ENCODE peak calls at places on chromosomes 6 and 20, in ten cellular contexts. One of them, this sample, is unnamed.

GRCh38 chr6:103908898-103909297 is 950.8 kb downstream of the HACE1 start:
- DNase-seq in heart left ventricle: no peak
- DNase-seq in fibroblast of lung: no peak
- DNase-seq in transverse colon: no peak
- DNase-seq in kidney: no peak
- DNase-seq in hepatocyte: no peak
- DNase-seq in left lung: no peak
- DNase-seq in B cell: no peak
- DNase-seq in cardiac muscle cell: no peak
- DNase-seq in breast epithelium: no peak
- DNase-seq in this sample: no peak

GRCh38 chr20:11173936-11174335 is 500.1 kb upstream of the JAG1 start:
- DNase-seq in heart left ventricle: no peak
- DNase-seq in fibroblast of lung: peak
- DNase-seq in transverse colon: no peak
- DNase-seq in kidney: no peak
- DNase-seq in hepatocyte: no peak
- DNase-seq in left lung: no peak
- DNase-seq in B cell: no peak
- DNase-seq in cardiac muscle cell: no peak
- DNase-seq in breast epithelium: no peak
- DNase-seq in this sample: no peak

GRCh38 chr20:36128463-36129176 is 25.9 kb upstream of the EPB41L1 start:
- DNase-seq in heart left ventricle: no peak
- DNase-seq in fibroblast of lung: peak
- DNase-seq in transverse colon: no peak
- DNase-seq in kidney: no peak
- DNase-seq in hepatocyte: no peak
- DNase-seq in left lung: no peak
- DNase-seq in B cell: no peak
- DNase-seq in cardiac muscle cell: no peak
- DNase-seq in breast epithelium: no peak
- DNase-seq in this sample: no peak

GRCh38 chr6:134245041-134245440 is 72.9 kb downstream of the SGK1 start:
- DNase-seq in heart left ventricle: no peak
- DNase-seq in fibroblast of lung: peak
- DNase-seq in transverse colon: no peak
- DNase-seq in kidney: no peak
- DNase-seq in hepatocyte: peak
- DNase-seq in left lung: no peak
- DNase-seq in B cell: no peak
- DNase-seq in cardiac muscle cell: no peak
- DNase-seq in breast epithelium: no peak
- DNase-seq in this sample: no peak

GRCh38 chr6:21331221-21331620 is 262.3 kb upstream of the SOX4 start:
- DNase-seq in heart left ventricle: no peak
- DNase-seq in fibroblast of lung: peak
- DNase-seq in transverse colon: no peak
- DNase-seq in kidney: peak
- DNase-seq in hepatocyte: no peak
- DNase-seq in left lung: no peak
- DNase-seq in B cell: no peak
- DNase-seq in cardiac muscle cell: no peak
- DNase-seq in breast epithelium: no peak
- DNase-seq in this sample: no peak

GRCh38 chr6:121430514-121431460 is 4.7 kb upstream of the GJA1 start:
- DNase-seq in heart left ventricle: no peak
- DNase-seq in fibroblast of lung: peak
- DNase-seq in transverse colon: no peak
- DNase-seq in kidney: no peak
- DNase-seq in hepatocyte: peak
- DNase-seq in left lung: no peak
- DNase-seq in B cell: no peak
- DNase-seq in cardiac muscle cell: peak
- DNase-seq in breast epithelium: no peak
- DNase-seq in this sample: no peak

GRCh38 chr20:62968378-62969178 is 16.1 kb downstream of the SLC17A9 start:
- DNase-seq in heart left ventricle: no peak
- DNase-seq in fibroblast of lung: no peak
- DNase-seq in transverse colon: no peak
- DNase-seq in kidney: no peak
- DNase-seq in hepatocyte: no peak
- DNase-seq in left lung: no peak
- DNase-seq in B cell: no peak
- DNase-seq in cardiac muscle cell: no peak
- DNase-seq in breast epithelium: no peak
- DNase-seq in this sample: no peak

GRCh38 chr6:34056301-34056700 is 89.6 kb downstream of the GRM4 start:
- DNase-seq in heart left ventricle: peak
- DNase-seq in fibroblast of lung: peak
- DNase-seq in transverse colon: peak
- DNase-seq in kidney: peak
- DNase-seq in hepatocyte: no peak
- DNase-seq in left lung: peak
- DNase-seq in B cell: no peak
- DNase-seq in cardiac muscle cell: peak
- DNase-seq in breast epithelium: peak
- DNase-seq in this sample: no peak

GRCh38 chr6:1912731-1913130 is 303.0 kb downstream of the FOXC1 start:
- DNase-seq in heart left ventricle: no peak
- DNase-seq in fibroblast of lung: no peak
- DNase-seq in transverse colon: no peak
- DNase-seq in kidney: no peak
- DNase-seq in hepatocyte: no peak
- DNase-seq in left lung: no peak
- DNase-seq in B cell: no peak
- DNase-seq in cardiac muscle cell: no peak
- DNase-seq in breast epithelium: no peak
- DNase-seq in this sample: no peak

GRCh38 chr6:144999127-144999526 is 714.0 kb downstream of the UTRN start:
- DNase-seq in heart left ventricle: no peak
- DNase-seq in fibroblast of lung: no peak
- DNase-seq in transverse colon: no peak
- DNase-seq in kidney: no peak
- DNase-seq in hepatocyte: no peak
- DNase-seq in left lung: no peak
- DNase-seq in B cell: no peak
- DNase-seq in cardiac muscle cell: no peak
- DNase-seq in breast epithelium: no peak
- DNase-seq in this sample: no peak

GRCh38 chr6:166446567-166447065 is 63.9 kb upstream of the MPC1 start:
- DNase-seq in heart left ventricle: no peak
- DNase-seq in fibroblast of lung: no peak
- DNase-seq in transverse colon: no peak
- DNase-seq in kidney: no peak
- DNase-seq in hepatocyte: peak
- DNase-seq in left lung: no peak
- DNase-seq in B cell: no peak
- DNase-seq in cardiac muscle cell: no peak
- DNase-seq in breast epithelium: no peak
- DNase-seq in this sample: no peak

GRCh38 chr6:135334169-135334568 is 153.1 kb downstream of the MYB start:
- DNase-seq in heart left ventricle: no peak
- DNase-seq in fibroblast of lung: peak
- DNase-seq in transverse colon: no peak
- DNase-seq in kidney: no peak
- DNase-seq in hepatocyte: no peak
- DNase-seq in left lung: no peak
- DNase-seq in B cell: no peak
- DNase-seq in cardiac muscle cell: no peak
- DNase-seq in breast epithelium: no peak
- DNase-seq in this sample: no peak

GRCh38 chr6:41071501-41071922 is 644 bp downstream of the OARD1 start:
- DNase-seq in heart left ventricle: no peak
- DNase-seq in fibroblast of lung: no peak
- DNase-seq in transverse colon: peak
- DNase-seq in kidney: no peak
- DNase-seq in hepatocyte: no peak
- DNase-seq in left lung: peak
- DNase-seq in B cell: peak
- DNase-seq in cardiac muscle cell: no peak
- DNase-seq in breast epithelium: no peak
- DNase-seq in this sample: no peak

GRCh38 chr6:33271098-33271607 is 523 bp downstream of the VPS52 start:
- DNase-seq in heart left ventricle: no peak
- DNase-seq in fibroblast of lung: no peak
- DNase-seq in transverse colon: no peak
- DNase-seq in kidney: no peak
- DNase-seq in hepatocyte: no peak
- DNase-seq in left lung: no peak
- DNase-seq in B cell: no peak
- DNase-seq in cardiac muscle cell: no peak
- DNase-seq in breast epithelium: no peak
- DNase-seq in this sample: no peak

GRCh38 chr20:37352611-37352980 is 6.7 kb downstream of the SRC start:
- DNase-seq in heart left ventricle: no peak
- DNase-seq in fibroblast of lung: no peak
- DNase-seq in transverse colon: no peak
- DNase-seq in kidney: no peak
- DNase-seq in hepatocyte: no peak
- DNase-seq in left lung: peak
- DNase-seq in B cell: no peak
- DNase-seq in cardiac muscle cell: no peak
- DNase-seq in breast epithelium: no peak
- DNase-seq in this sample: no peak

GRCh38 chr6:56065408-56065807 is 182.0 kb downstream of the COL21A1 start:
- DNase-seq in heart left ventricle: no peak
- DNase-seq in fibroblast of lung: no peak
- DNase-seq in transverse colon: no peak
- DNase-seq in kidney: no peak
- DNase-seq in hepatocyte: no peak
- DNase-seq in left lung: no peak
- DNase-seq in B cell: no peak
- DNase-seq in cardiac muscle cell: no peak
- DNase-seq in breast epithelium: no peak
- DNase-seq in this sample: no peak

GRCh38 chr20:45179166-45179565 is 4.5 kb downstream of the PI3 start:
- DNase-seq in heart left ventricle: no peak
- DNase-seq in fibroblast of lung: no peak
- DNase-seq in transverse colon: no peak
- DNase-seq in kidney: no peak
- DNase-seq in hepatocyte: no peak
- DNase-seq in left lung: no peak
- DNase-seq in B cell: no peak
- DNase-seq in cardiac muscle cell: no peak
- DNase-seq in breast epithelium: no peak
- DNase-seq in this sample: no peak

GRCh38 chr20:43563429-43563828 is 4.6 kb downstream of the SGK2 start:
- DNase-seq in heart left ventricle: no peak
- DNase-seq in fibroblast of lung: no peak
- DNase-seq in transverse colon: no peak
- DNase-seq in kidney: no peak
- DNase-seq in hepatocyte: no peak
- DNase-seq in left lung: no peak
- DNase-seq in B cell: no peak
- DNase-seq in cardiac muscle cell: no peak
- DNase-seq in breast epithelium: no peak
- DNase-seq in this sample: no peak
- TF ChIP-seq CTCF in heart left ventricle: no peak
- TF ChIP-seq CTCF in fibroblast of lung: no peak
- TF ChIP-seq CTCF in transverse colon: no peak
- TF ChIP-seq CTCF in kidney: peak
- TF ChIP-seq CTCF in hepatocyte: no peak
- TF ChIP-seq CTCF in left lung: no peak
- TF ChIP-seq CTCF in B cell: no peak
- TF ChIP-seq CTCF in cardiac muscle cell: peak
- TF ChIP-seq CTCF in breast epithelium: no peak
- TF ChIP-seq CTCF in this sample: no peak

DNA sequence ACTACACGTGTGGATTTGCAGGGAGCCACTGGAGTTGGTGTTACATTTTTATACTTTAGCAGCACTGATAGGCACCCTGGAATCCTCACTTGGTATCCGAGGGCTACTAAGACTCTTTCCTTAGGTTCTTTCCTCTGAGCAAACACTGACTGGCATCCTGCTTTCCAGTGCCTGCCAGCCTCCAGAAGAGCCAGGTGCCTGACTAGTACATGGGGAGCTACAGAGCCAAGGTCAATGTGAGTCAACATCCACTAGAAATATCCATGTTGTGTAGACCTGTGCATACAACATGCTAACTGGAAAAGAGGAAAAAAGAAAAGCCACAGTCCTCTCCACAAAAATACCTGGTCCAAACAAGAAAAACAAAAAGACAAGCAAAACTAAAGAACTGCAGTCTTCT is 5.9 kb downstream of the TUBB1 start:
- DNase-seq in heart left ventricle: no peak
- DNase-seq in fibroblast of lung: no peak
- DNase-seq in transverse colon: no peak
- DNase-seq in kidney: no peak
- DNase-seq in hepatocyte: no peak
- DNase-seq in left lung: no peak
- DNase-seq in B cell: no peak
- DNase-seq in cardiac muscle cell: no peak
- DNase-seq in breast epithelium: no peak
- DNase-seq in this sample: no peak
- TF ChIP-seq CTCF in heart left ventricle: no peak
- TF ChIP-seq CTCF in fibroblast of lung: no peak
- TF ChIP-seq CTCF in transverse colon: no peak
- TF ChIP-seq CTCF in kidney: no peak
- TF ChIP-seq CTCF in hepatocyte: no peak
- TF ChIP-seq CTCF in left lung: no peak
- TF ChIP-seq CTCF in B cell: no peak
- TF ChIP-seq CTCF in cardiac muscle cell: no peak
- TF ChIP-seq CTCF in breast epithelium: no peak
- TF ChIP-seq CTCF in this sample: no peak

GRCh38 chr6:170151235-170152110 is 139.4 kb downstream of the DLL1 start:
- DNase-seq in heart left ventricle: no peak
- DNase-seq in fibroblast of lung: no peak
- DNase-seq in transverse colon: no peak
- DNase-seq in kidney: peak
- DNase-seq in hepatocyte: no peak
- DNase-seq in left lung: peak
- DNase-seq in B cell: no peak
- DNase-seq in cardiac muscle cell: no peak
- DNase-seq in breast epithelium: no peak
- DNase-seq in this sample: no peak
- TF ChIP-seq CTCF in heart left ventricle: no peak
- TF ChIP-seq CTCF in fibroblast of lung: no peak
- TF ChIP-seq CTCF in transverse colon: no peak
- TF ChIP-seq CTCF in kidney: no peak
- TF ChIP-seq CTCF in hepatocyte: no peak
- TF ChIP-seq CTCF in left lung: no peak
- TF ChIP-seq CTCF in B cell: no peak
- TF ChIP-seq CTCF in cardiac muscle cell: no peak
- TF ChIP-seq CTCF in breast epithelium: no peak
- TF ChIP-seq CTCF in this sample: no peak

DNA sequence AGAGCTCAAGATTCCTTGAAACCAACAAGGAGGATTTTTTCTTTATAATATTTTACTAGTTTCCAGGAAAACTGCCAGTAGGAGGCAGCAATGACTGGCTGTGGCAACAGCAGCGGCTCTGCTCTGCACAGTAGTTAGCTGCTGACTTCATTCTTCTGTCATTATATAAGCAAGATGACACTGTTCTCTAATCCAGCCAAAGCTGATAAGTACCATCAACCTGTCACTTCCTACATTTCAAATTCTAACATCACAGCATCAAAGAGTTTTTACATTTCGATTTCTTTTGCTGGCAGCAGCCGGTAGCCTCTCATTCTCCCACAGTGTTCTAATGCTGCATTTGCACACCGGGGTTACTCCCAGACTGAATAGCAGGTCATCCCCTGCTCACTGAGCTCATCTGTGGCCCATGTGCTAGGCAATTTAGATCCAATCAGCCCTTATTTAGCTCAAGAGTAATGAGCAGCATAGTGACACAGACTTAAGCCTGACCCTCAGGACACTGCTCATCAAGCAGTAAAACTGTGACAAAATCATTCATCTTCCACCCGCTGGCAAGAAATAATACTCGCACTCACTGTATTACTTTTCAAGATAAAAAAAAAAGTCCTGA is 67.8 kb downstream of the MMS22L start:
- DNase-seq in heart left ventricle: no peak
- DNase-seq in fibroblast of lung: peak
- DNase-seq in transverse colon: peak
- DNase-seq in kidney: no peak
- DNase-seq in hepatocyte: peak
- DNase-seq in left lung: peak
- DNase-seq in B cell: no peak
- DNase-seq in cardiac muscle cell: peak
- DNase-seq in breast epithelium: no peak
- DNase-seq in this sample: no peak
- TF ChIP-seq CTCF in heart left ventricle: peak
- TF ChIP-seq CTCF in fibroblast of lung: peak
- TF ChIP-seq CTCF in transverse colon: no peak
- TF ChIP-seq CTCF in kidney: peak
- TF ChIP-seq CTCF in hepatocyte: peak
- TF ChIP-seq CTCF in left lung: no peak
- TF ChIP-seq CTCF in B cell: no peak
- TF ChIP-seq CTCF in cardiac muscle cell: peak
- TF ChIP-seq CTCF in breast epithelium: no peak
- TF ChIP-seq CTCF in this sample: no peak